ENCODE peak calls at places on chromosomes 13 and 19, in five cellular contexts. N is stimulated activated naive CD8-positive, alpha-beta T cell treated with anti-CD3 and anti-CD28 coated beads, Interleukin-15, Interleukin-2, amounts not matched to agents 100 U/mL and 50 U/mL, for 24 hours; A is K562; H is dorsolateral prefrontal cortex; Z is brain pericyte. B is an unnamed sample.

GRCh38 chr13:25886438-25887214 is 165.2 kb downstream of the SHISA2 start:
- DNase-seq in N (no peak), Z (peak; percentile 47), A (no peak), H (no peak), B (no peak)

GRCh38 chr13:77952737-77953136 is 34.1 kb upstream of the EDNRB start:
- DNase-seq in N (no peak), H (no peak), Z (no peak), A (no peak), B (no peak)

GRCh38 chr19:45468159-45468651 is 409 bp downstream of the FOSB start:
- DNase-seq in A (no peak), H (no peak), Z (no peak), N (peak; percentile 53), B (no peak)

GRCh38 chr13:98216711-98217110 is 39.6 kb upstream of the RNF113B start:
- DNase-seq in H (no peak), Z (no peak), N (no peak), A (no peak), B (no peak)

GRCh38 chr19:3491396-3492119 is 8.3 kb upstream of the SMIM44 start:
- DNase-seq in A (peak; percentile 54), N (no peak), Z (no peak), H (no peak), B (no peak)

GRCh38 chr13:62997696-62998095 is 1582.0 kb upstream of the PCDH20 start:
- DNase-seq in Z (no peak), A (no peak), H (no peak), N (no peak), B (no peak)

GRCh38 chr13:53411443-53411842 is 382.8 kb downstream of the OLFM4 start:
- DNase-seq in N (no peak), A (no peak), H (no peak), Z (no peak), B (no peak)

GRCh38 chr13:27004389-27004788 is 167.2 kb downstream of the USP12 start:
- DNase-seq in N (no peak), Z (no peak), H (no peak), A (no peak), B (no peak)

GRCh38 chr13:52428295-52428694 is 22.1 kb downstream of the VPS36 start:
- DNase-seq in H (no peak), N (no peak), Z (no peak), A (peak; percentile 9), B (no peak)

GRCh38 chr13:105338044-105338443 is 1197.4 kb downstream of the EFNB2 start:
- DNase-seq in Z (no peak), N (no peak), H (no peak), A (no peak), B (no peak)

GRCh38 chr19:982567-983170 is 1.5 kb upstream of the WDR18 start:
- DNase-seq in A (peak; percentile 88), Z (no peak), H (peak; percentile 47), N (peak; percentile 89), B (no peak)

GRCh38 chr13:24052547-24052981 is 108.0 kb upstream of the SPATA13 start:
- DNase-seq in H (no peak), Z (no peak), A (peak; percentile 20), N (no peak), B (no peak)

GRCh38 chr19:11168568-11168967 is 13.0 kb upstream of the SPC24 start:
- DNase-seq in N (no peak), A (no peak), Z (no peak), H (no peak), B (no peak)

GRCh38 chr13:78138756-78139155 is 220.1 kb upstream of the EDNRB start:
- DNase-seq in Z (no peak), N (no peak), H (no peak), A (no peak), B (no peak)

GRCh38 chr13:108560092-108560491 is 69.3 kb upstream of the MYO16 start:
- DNase-seq in N (no peak), A (no peak), Z (no peak), H (no peak), B (no peak)

GRCh38 chr13:113550453-113550852 is 34.1 kb upstream of the TFDP1 start:
- DNase-seq in H (no peak), N (no peak), A (no peak), Z (no peak), B (no peak)

GRCh38 chr19:52638601-52639000 is 446 bp upstream of the ZNF83 start:
- DNase-seq in N (no peak), H (no peak), A (peak; percentile 32), Z (peak; percentile 6), B (no peak)

GRCh38 chr13:95411641-95412040 is 110.4 kb upstream of the ABCC4 start:
- DNase-seq in A (no peak), Z (no peak), N (no peak), H (no peak), B (no peak)

GRCh38 chr13:85332595-85332994 is 466.6 kb downstream of the SLITRK6 start:
- DNase-seq in Z (no peak), N (no peak), A (no peak), H (no peak), B (no peak)